ENCODE peak calls at places on chromosome 19, in five cellular contexts. C, I, O, Y and Z are unnamed samples.

GRCh38 chr19:29694669-29695627 is 20.1 kb downstream of the C19orf12 start:
- DNase-seq in Y (peak; percentile 95), C (peak; percentile 59), I (peak; percentile 86), O (peak; percentile 90), Z (peak; percentile 77)

GRCh38 chr19:44807162-44807561 is 1.7 kb upstream of the BCAM start:
- DNase-seq in Y (no peak), C (no peak), O (no peak), I (peak; percentile 16), Z (no peak)

GRCh38 chr19:13846533-13847032 is 30.4 kb upstream of the NANOS3 start:
- DNase-seq in C (peak; percentile 37), O (peak; percentile 94), Y (no peak), I (peak; percentile 96), Z (peak; percentile 99)

GRCh38 chr19:44356383-44357111 is at the start of gene ZNF112:
- DNase-seq in I (peak; percentile 91), O (peak; percentile 86), Y (peak; percentile 98), C (peak; percentile 64), Z (no peak)

GRCh38 chr19:45161715-45162463 is 1.1 kb upstream of the NKPD1 start:
- DNase-seq in C (no peak), I (peak; percentile 51), Y (no peak), O (no peak), Z (no peak)

GRCh38 chr19:17240062-17240854 is 5.5 kb downstream of the NR2F6 start:
- DNase-seq in I (no peak), C (no peak), Y (no peak), O (no peak), Z (no peak)

GRCh38 chr19:56612737-56613136 is 17.6 kb downstream of the ZNF71 start:
- DNase-seq in I (no peak), C (no peak), O (no peak), Y (no peak), Z (no peak)

GRCh38 chr19:33220115-33220514 is 5.5 kb downstream of the SLC7A10 start:
- DNase-seq in C (no peak), I (no peak), Y (no peak), O (no peak), Z (no peak)

GRCh38 chr19:43624933-43625332 is 5.5 kb upstream of the ZNF428 start:
- DNase-seq in C (no peak), I (peak; percentile 70), Y (no peak), O (peak; percentile 81), Z (peak; percentile 89)

GRCh38 chr19:3357362-3357730 is 9.0 kb upstream of the NFIC start:
- DNase-seq in O (no peak), Y (no peak), I (no peak), C (no peak), Z (no peak)

GRCh38 chr19:17292301-17293074 is 10.7 kb downstream of the ABHD8 start:
- DNase-seq in Y (peak; percentile 54), O (peak; percentile 84), C (no peak), I (peak; percentile 92), Z (peak; percentile 80)

GRCh38 chr19:53881482-53882390 is at the start of gene PRKCG:
- DNase-seq in I (peak; percentile 45), Y (no peak), O (peak; percentile 78), C (no peak), Z (peak; percentile 61)

GRCh38 chr19:5641171-5641570 is 18.3 kb downstream of the SAFB start:
- DNase-seq in Y (no peak), I (no peak), O (no peak), C (no peak), Z (no peak)

GRCh38 chr19:18349524-18350128 is 9.2 kb downstream of the PGPEP1 start:
- DNase-seq in C (no peak), I (peak; percentile 82), Y (no peak), O (no peak), Z (no peak)

GRCh38 chr19:16326401-16327130 is 1.9 kb downstream of the KLF2 start:
- DNase-seq in Y (no peak), I (peak; percentile 61), O (peak; percentile 73), C (no peak), Z (peak; percentile 70)

GRCh38 chr19:33206261-33207039 is 12.3 kb downstream of the LRP3 start:
- DNase-seq in C (no peak), I (no peak), O (peak; percentile 52), Y (no peak), Z (no peak)

GRCh38 chr19:3129112-3129511 is 6.7 kb upstream of the GNA15 start:
- DNase-seq in C (no peak), O (no peak), I (peak; percentile 75), Y (no peak), Z (peak; percentile 36)

GRCh38 chr19:18415177-18415867 is 3.9 kb upstream of the SSBP4 start:
- DNase-seq in Y (peak; percentile 37), C (no peak), O (peak; percentile 84), I (peak; percentile 88), Z (no peak)

GRCh38 chr19:53365134-53365898 is at the start of gene ZNF525:
- DNase-seq in I (peak; percentile 89), O (peak; percentile 95), Y (peak; percentile 80), C (peak; percentile 36), Z (peak; percentile 96)

GRCh38 chr19:2491130-2491801 is 15.3 kb downstream of the GADD45B start:
- DNase-seq in C (no peak), Y (no peak), I (peak; percentile 95), O (no peak), Z (no peak)

GRCh38 chr19:19458110-19458816 is 52.8 kb downstream of the GATAD2A start:
- DNase-seq in I (no peak), Y (no peak), C (no peak), O (no peak), Z (no peak)

GRCh38 chr19:6126335-6126974 is 9.0 kb upstream of the ACSBG2 start:
- DNase-seq in C (no peak), I (peak; percentile 70), O (no peak), Y (no peak), Z (no peak)

GRCh38 chr19:13887039-13887438 is 10.1 kb downstream of the NANOS3 start:
- DNase-seq in Y (no peak), C (no peak), I (peak; percentile 43), O (no peak), Z (peak; percentile 64)

GRCh38 chr19:38650180-38650775 is 2.8 kb downstream of the ACTN4 start:
- DNase-seq in I (peak; percentile 56), Y (no peak), O (no peak), C (no peak), Z (no peak)

GRCh38 chr19:10421240-10421948 is 1.1 kb downstream of the PDE4A start:
- DNase-seq in Y (no peak), C (no peak), O (no peak), I (no peak), Z (no peak)

GRCh38 chr19:8821748-8822241 is 10.3 kb downstream of the ZNF558 start:
- DNase-seq in Y (no peak), I (no peak), C (no peak), O (no peak), Z (no peak)

GRCh38 chr19:55689366-55690108 is 14.5 kb downstream of the EPN1 start:
- DNase-seq in Y (no peak), I (no peak), C (no peak), O (no peak), Z (no peak)

GRCh38 chr19:47609885-47610545 is 1.1 kb downstream of the BICRA start:
- DNase-seq in O (peak; percentile 78), C (peak; percentile 54), I (peak; percentile 74), Y (no peak), Z (peak; percentile 66)

GRCh38 chr19:19279853-19280252 is 6.8 kb upstream of the TM6SF2 start:
- DNase-seq in Y (no peak), O (no peak), C (no peak), I (no peak), Z (no peak)

GRCh38 chr19:1183543-1184172 is 9.6 kb upstream of the SBNO2 start:
- DNase-seq in O (no peak), C (no peak), Y (no peak), I (no peak), Z (peak; percentile 17)

GRCh38 chr19:8355631-8356402 is 8.1 kb upstream of the ANGPTL4 start:
- DNase-seq in I (peak; percentile 96), O (no peak), C (no peak), Y (no peak), Z (no peak)

GRCh38 chr19:53517114-53517741 is 20.7 kb upstream of the ZNF331 start:
- DNase-seq in Y (no peak), I (no peak), O (no peak), C (no peak), Z (no peak)

GRCh38 chr19:46849610-46850009 is 1.0 kb downstream of the AP2S1 start:
- DNase-seq in O (no peak), I (peak; percentile 56), C (no peak), Y (no peak), Z (no peak)

GRCh38 chr19:50415661-50416033 is 3.1 kb upstream of the SPIB start:
- DNase-seq in I (no peak), C (no peak), O (no peak), Y (no peak), Z (no peak)

GRCh38 chr19:40542197-40542859 is 34.3 kb upstream of the SHKBP1 start:
- DNase-seq in C (peak; percentile 3), O (peak; percentile 88), Y (peak; percentile 33), I (peak; percentile 18), Z (no peak)

GRCh38 chr19:40089462-40089861 is 1.3 kb downstream of the ZNF780A start:
- DNase-seq in I (peak; percentile 49), Y (peak; percentile 1), C (no peak), O (no peak), Z (no peak)

GRCh38 chr19:45162464-45163143 is 1.8 kb upstream of the NKPD1 start:
- DNase-seq in O (no peak), I (no peak), Y (no peak), C (no peak), Z (no peak)

GRCh38 chr19:48756686-48757085 is 1.4 kb downstream of the FGF21 start:
- DNase-seq in I (no peak), O (no peak), C (no peak), Y (no peak), Z (no peak)